ENCODE peak calls at places on chromosomes 5 and 9, in six cellular contexts. One of them, this sample, is unnamed.

GRCh38 chr5:76175821-76176403 is 92.7 kb downstream of the SV2C start:
- DNase-seq in fibroblast of lung: no peak
- DNase-seq in GM23248: no peak
- DNase-seq in HepG2: no peak
- DNase-seq in neural progenitor cell: no peak
- DNase-seq in astrocyte: no peak
- DNase-seq in this sample: no peak

GRCh38 chr5:168334161-168335094 is 43.0 kb downstream of the WWC1 start:
- DNase-seq in fibroblast of lung: peak
- DNase-seq in GM23248: peak
- DNase-seq in HepG2: no peak
- DNase-seq in neural progenitor cell: peak
- DNase-seq in astrocyte: peak
- DNase-seq in this sample: no peak

GRCh38 chr9:115400801-115401200 is 282.8 kb upstream of the TNC start:
- DNase-seq in fibroblast of lung: peak
- DNase-seq in GM23248: peak
- DNase-seq in HepG2: no peak
- DNase-seq in neural progenitor cell: no peak
- DNase-seq in astrocyte: peak
- DNase-seq in this sample: no peak

GRCh38 chr5:95631991-95632675 is 12.2 kb downstream of the GPR150 start:
- DNase-seq in fibroblast of lung: peak
- DNase-seq in GM23248: peak
- DNase-seq in HepG2: peak
- DNase-seq in neural progenitor cell: no peak
- DNase-seq in astrocyte: peak
- DNase-seq in this sample: no peak

GRCh38 chr5:125409496-125410351 is 663.3 kb upstream of the ZNF608 start:
- DNase-seq in fibroblast of lung: peak
- DNase-seq in GM23248: peak
- DNase-seq in HepG2: no peak
- DNase-seq in neural progenitor cell: peak
- DNase-seq in astrocyte: peak
- DNase-seq in this sample: no peak

GRCh38 chr5:83636141-83636540 is 84.5 kb downstream of the HAPLN1 start:
- DNase-seq in fibroblast of lung: peak
- DNase-seq in GM23248: peak
- DNase-seq in HepG2: no peak
- DNase-seq in neural progenitor cell: no peak
- DNase-seq in astrocyte: peak
- DNase-seq in this sample: no peak

GRCh38 chr5:124726631-124727362 is 19.6 kb downstream of the ZNF608 start:
- DNase-seq in fibroblast of lung: no peak
- DNase-seq in GM23248: no peak
- DNase-seq in HepG2: no peak
- DNase-seq in neural progenitor cell: no peak
- DNase-seq in astrocyte: no peak
- DNase-seq in this sample: no peak

GRCh38 chr9:133822439-133823065 is 84.4 kb upstream of the SARDH start:
- DNase-seq in fibroblast of lung: no peak
- DNase-seq in GM23248: no peak
- DNase-seq in HepG2: no peak
- DNase-seq in neural progenitor cell: no peak
- DNase-seq in astrocyte: no peak
- DNase-seq in this sample: no peak

GRCh38 chr9:77456829-77457437 is 191.2 kb downstream of the GNA14 start:
- DNase-seq in fibroblast of lung: peak
- DNase-seq in GM23248: peak
- DNase-seq in HepG2: peak
- DNase-seq in neural progenitor cell: peak
- DNase-seq in astrocyte: peak
- DNase-seq in this sample: peak

GRCh38 chr9:90290716-90291485 is 351.7 kb downstream of the DIRAS2 start:
- DNase-seq in fibroblast of lung: peak
- DNase-seq in GM23248: no peak
- DNase-seq in HepG2: no peak
- DNase-seq in neural progenitor cell: no peak
- DNase-seq in astrocyte: peak
- DNase-seq in this sample: no peak

GRCh38 chr9:119009253-119009652 is 360.0 kb downstream of the BRINP1 start:
- DNase-seq in fibroblast of lung: peak
- DNase-seq in GM23248: peak
- DNase-seq in HepG2: no peak
- DNase-seq in neural progenitor cell: no peak
- DNase-seq in astrocyte: peak
- DNase-seq in this sample: no peak

GRCh38 chr5:142276517-142276916 is 48.3 kb downstream of the SPRY4 start:
- DNase-seq in fibroblast of lung: no peak
- DNase-seq in GM23248: no peak
- DNase-seq in HepG2: no peak
- DNase-seq in neural progenitor cell: no peak
- DNase-seq in astrocyte: no peak
- DNase-seq in this sample: no peak

GRCh38 chr9:63817622-63818518 is 1467.1 kb downstream of the FOXD4L5 start:
- DNase-seq in fibroblast of lung: peak
- DNase-seq in GM23248: peak
- DNase-seq in HepG2: peak
- DNase-seq in neural progenitor cell: peak
- DNase-seq in astrocyte: peak
- DNase-seq in this sample: no peak

GRCh38 chr9:16419124-16419523 is 451.3 kb downstream of the BNC2 start:
- DNase-seq in fibroblast of lung: no peak
- DNase-seq in GM23248: no peak
- DNase-seq in HepG2: no peak
- DNase-seq in neural progenitor cell: no peak
- DNase-seq in astrocyte: no peak
- DNase-seq in this sample: no peak

GRCh38 chr9:116288658-116289057 is 135.1 kb downstream of the PAPPA start:
- DNase-seq in fibroblast of lung: peak
- DNase-seq in GM23248: peak
- DNase-seq in HepG2: no peak
- DNase-seq in neural progenitor cell: no peak
- DNase-seq in astrocyte: peak
- DNase-seq in this sample: no peak

GRCh38 chr9:33340186-33340585 is 49.9 kb downstream of the NFX1 start:
- DNase-seq in fibroblast of lung: no peak
- DNase-seq in GM23248: no peak
- DNase-seq in HepG2: no peak
- DNase-seq in neural progenitor cell: no peak
- DNase-seq in astrocyte: no peak
- DNase-seq in this sample: no peak

GRCh38 chr5:11426442-11426841 is 477.8 kb downstream of the CTNND2 start:
- DNase-seq in fibroblast of lung: no peak
- DNase-seq in GM23248: no peak
- DNase-seq in HepG2: no peak
- DNase-seq in neural progenitor cell: no peak
- DNase-seq in astrocyte: no peak
- DNase-seq in this sample: no peak

GRCh38 chr9:72332351-72332750 is 32.7 kb downstream of the ZFAND5 start:
- DNase-seq in fibroblast of lung: no peak
- DNase-seq in GM23248: peak
- DNase-seq in HepG2: no peak
- DNase-seq in neural progenitor cell: no peak
- DNase-seq in astrocyte: no peak
- DNase-seq in this sample: no peak

GRCh38 chr9:82106536-82106935 is 118.0 kb downstream of the SPATA31D1 start:
- DNase-seq in fibroblast of lung: no peak
- DNase-seq in GM23248: no peak
- DNase-seq in HepG2: no peak
- DNase-seq in neural progenitor cell: no peak
- DNase-seq in astrocyte: no peak
- DNase-seq in this sample: no peak

GRCh38 chr5:158485604-158486081 is 614.1 kb downstream of the EBF1 start:
- DNase-seq in fibroblast of lung: no peak
- DNase-seq in GM23248: peak
- DNase-seq in HepG2: no peak
- DNase-seq in neural progenitor cell: no peak
- DNase-seq in astrocyte: no peak
- DNase-seq in this sample: no peak

GRCh38 chr5:158483202-158483870 is 616.4 kb downstream of the EBF1 start:
- DNase-seq in fibroblast of lung: no peak
- DNase-seq in GM23248: no peak
- DNase-seq in HepG2: no peak
- DNase-seq in neural progenitor cell: peak
- DNase-seq in astrocyte: no peak
- DNase-seq in this sample: no peak

GRCh38 chr5:158484968-158485367 is 614.7 kb downstream of the EBF1 start:
- DNase-seq in fibroblast of lung: no peak
- DNase-seq in GM23248: no peak
- DNase-seq in HepG2: no peak
- DNase-seq in neural progenitor cell: no peak
- DNase-seq in astrocyte: no peak
- DNase-seq in this sample: no peak

GRCh38 chr5:158484246-158484645 is 615.5 kb downstream of the EBF1 start:
- DNase-seq in fibroblast of lung: no peak
- DNase-seq in GM23248: peak
- DNase-seq in HepG2: no peak
- DNase-seq in neural progenitor cell: no peak
- DNase-seq in astrocyte: no peak
- DNase-seq in this sample: no peak

GRCh38 chr5:158482201-158482600 is 617.5 kb downstream of the EBF1 start:
- DNase-seq in fibroblast of lung: no peak
- DNase-seq in GM23248: peak
- DNase-seq in HepG2: no peak
- DNase-seq in neural progenitor cell: no peak
- DNase-seq in astrocyte: no peak
- DNase-seq in this sample: no peak
- TF ChIP-seq EZH2 in fibroblast of lung: no peak
- TF ChIP-seq EZH2 in GM23248: no peak
- TF ChIP-seq EZH2 in HepG2: no peak
- TF ChIP-seq EZH2 in neural progenitor cell: no peak
- TF ChIP-seq EZH2 in astrocyte: no peak
- TF ChIP-seq EZH2 in this sample: no peak

DNA sequence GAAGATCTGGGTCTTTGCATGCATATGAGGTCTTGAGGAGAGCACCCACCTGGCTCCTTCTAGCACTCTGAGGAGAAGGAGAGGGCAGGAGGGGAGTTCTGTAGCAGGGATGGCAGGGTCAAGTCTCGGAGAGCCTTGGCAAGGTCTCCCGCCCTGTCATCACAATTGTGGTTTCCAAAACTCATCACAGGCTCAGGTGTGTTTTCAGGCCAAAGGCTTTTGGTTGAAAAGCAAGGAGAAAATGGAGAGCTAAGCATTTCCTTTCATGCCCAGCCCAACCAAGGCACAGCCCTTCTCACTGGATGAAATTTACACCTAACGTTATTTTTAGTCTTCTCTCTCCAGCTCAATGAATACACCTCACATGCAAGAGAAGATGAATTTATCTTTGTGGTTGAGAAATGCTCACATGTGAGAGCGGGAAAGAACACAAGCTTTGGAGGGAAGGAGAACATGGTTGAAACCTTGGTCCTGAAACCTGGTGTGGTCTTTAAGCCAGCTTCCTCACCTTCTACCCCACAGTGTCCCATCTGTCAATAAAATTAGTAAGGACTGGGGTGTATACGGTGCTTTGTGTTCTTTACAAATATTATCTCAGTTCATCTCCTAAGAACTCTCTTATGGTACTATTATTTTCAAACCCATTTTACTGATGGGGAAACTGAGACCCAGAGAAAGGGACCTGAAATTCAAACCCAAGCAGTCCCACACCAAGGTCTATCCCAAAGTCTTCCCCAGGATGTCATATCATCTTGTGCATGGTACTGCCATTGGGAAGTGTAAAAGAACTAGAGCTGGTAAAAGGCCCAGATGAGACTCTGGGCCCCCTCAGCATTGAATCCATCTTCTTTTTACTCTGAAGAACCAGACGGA is 47.8 kb upstream of the CPEB4 start:
- DNase-seq in fibroblast of lung: no peak
- DNase-seq in GM23248: no peak
- DNase-seq in HepG2: no peak
- DNase-seq in neural progenitor cell: no peak
- DNase-seq in astrocyte: no peak
- DNase-seq in this sample: no peak
- TF ChIP-seq EZH2 in fibroblast of lung: no peak
- TF ChIP-seq EZH2 in GM23248: no peak
- TF ChIP-seq EZH2 in HepG2: no peak
- TF ChIP-seq EZH2 in neural progenitor cell: no peak
- TF ChIP-seq EZH2 in astrocyte: no peak
- TF ChIP-seq EZH2 in this sample: no peak

DNA sequence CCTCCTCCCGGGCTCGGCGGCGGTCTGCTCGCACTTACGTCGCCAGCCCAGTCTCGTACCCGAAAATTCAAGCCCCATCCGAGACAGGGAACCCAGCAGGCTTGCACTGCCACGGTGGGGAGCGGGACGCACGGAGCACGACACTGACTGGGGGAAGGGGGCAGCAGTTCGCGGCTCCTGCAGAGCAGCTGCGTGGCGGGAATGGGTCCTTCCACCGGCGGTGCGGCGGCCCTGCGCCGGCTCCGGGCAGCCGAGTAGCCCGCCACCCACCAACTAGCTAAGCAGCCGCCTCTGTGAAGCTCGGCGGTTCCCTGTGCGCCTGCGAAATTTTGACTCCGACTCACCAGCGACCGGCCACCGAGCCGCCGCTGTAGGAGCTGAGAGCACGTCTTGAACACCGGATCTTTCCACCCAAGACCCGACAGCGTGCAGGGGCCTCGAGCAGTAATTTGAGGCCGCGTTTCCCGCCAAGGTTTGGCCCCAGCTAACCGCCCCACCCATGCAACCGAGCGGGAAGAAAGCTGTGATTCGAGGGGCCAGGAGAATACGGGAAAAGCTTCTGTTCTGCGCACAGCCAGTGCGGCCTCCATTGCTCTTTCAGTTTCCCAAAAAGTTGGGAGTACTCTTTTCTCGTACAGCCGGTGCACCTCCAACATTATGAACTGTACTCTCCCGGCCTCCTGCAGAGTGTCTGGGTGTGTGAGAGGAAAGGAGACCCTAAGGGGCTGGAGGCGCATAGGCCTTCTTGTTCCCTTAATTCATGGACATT is 3.7 kb downstream of the MCIDAS start:
- DNase-seq in fibroblast of lung: no peak
- DNase-seq in GM23248: no peak
- DNase-seq in HepG2: no peak
- DNase-seq in neural progenitor cell: peak
- DNase-seq in astrocyte: no peak
- DNase-seq in this sample: no peak
- TF ChIP-seq EZH2 in fibroblast of lung: peak
- TF ChIP-seq EZH2 in GM23248: no peak
- TF ChIP-seq EZH2 in HepG2: no peak
- TF ChIP-seq EZH2 in neural progenitor cell: peak
- TF ChIP-seq EZH2 in astrocyte: peak
- TF ChIP-seq EZH2 in this sample: no peak

DNA sequence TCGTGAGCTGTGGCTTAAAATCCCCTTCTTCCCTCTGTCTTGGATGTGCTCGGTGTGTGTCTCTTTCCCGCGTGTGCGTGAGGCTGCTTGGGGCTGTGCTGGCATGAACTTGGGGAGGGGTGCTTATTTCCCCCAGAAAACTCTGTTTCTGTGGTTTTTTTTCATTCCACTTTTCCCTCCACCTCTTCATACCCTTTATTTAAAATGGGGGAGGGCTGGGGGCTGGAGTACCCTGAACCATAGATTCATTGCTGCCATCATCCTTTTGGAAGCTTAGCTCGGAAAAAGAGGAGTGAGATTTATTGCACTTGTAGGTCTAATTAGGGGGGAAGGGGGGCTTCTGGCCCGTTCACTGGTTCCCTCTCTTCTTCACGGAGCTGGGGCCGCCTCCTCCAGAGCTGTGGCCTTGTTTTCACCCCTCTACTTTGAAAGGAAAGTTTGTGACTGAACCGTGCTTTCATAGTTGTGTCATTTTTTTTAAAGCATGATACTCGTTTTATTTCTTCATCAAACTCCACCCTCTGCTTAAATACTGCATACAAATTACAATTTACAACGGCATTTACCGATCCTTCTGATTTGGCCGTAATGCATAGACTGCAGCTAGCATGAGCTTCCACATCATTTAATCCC is 2.8 kb downstream of the NR2F1 start:
- DNase-seq in fibroblast of lung: peak
- DNase-seq in GM23248: peak
- DNase-seq in HepG2: no peak
- DNase-seq in neural progenitor cell: peak
- DNase-seq in astrocyte: no peak
- DNase-seq in this sample: no peak
- TF ChIP-seq EZH2 in fibroblast of lung: no peak
- TF ChIP-seq EZH2 in GM23248: no peak
- TF ChIP-seq EZH2 in HepG2: no peak
- TF ChIP-seq EZH2 in neural progenitor cell: no peak
- TF ChIP-seq EZH2 in astrocyte: no peak
- TF ChIP-seq EZH2 in this sample: no peak